ENCODE peak calls at places on chromosomes 11 and 22, in five cellular contexts. One of them, this sample, is unnamed.

GRCh38 chr11:102400603-102401002 is 52.0 kb downstream of the TMEM123 start:
- DNase-seq in NCI-H1417: no peak
- DNase-seq in nucleus accumbens: no peak
- DNase-seq in SHP77: no peak
- DNase-seq in fibroblast of lung: no peak
- DNase-seq in this sample: no peak

GRCh38 chr22:23772315-23773246 is at the start of gene MMP11:
- DNase-seq in nucleus accumbens: no peak
- DNase-seq in SHP77: peak
- DNase-seq in NCI-H1417: peak
- DNase-seq in fibroblast of lung: peak
- DNase-seq in this sample: peak

GRCh38 chr11:72243567-72244316 is at the start of gene PHOX2A:
- DNase-seq in NCI-H1417: no peak
- DNase-seq in SHP77: no peak
- DNase-seq in nucleus accumbens: no peak
- DNase-seq in fibroblast of lung: no peak
- DNase-seq in this sample: no peak

GRCh38 chr11:36186340-36186739 is 102.9 kb downstream of the COMMD9 start:
- DNase-seq in SHP77: no peak
- DNase-seq in NCI-H1417: no peak
- DNase-seq in nucleus accumbens: no peak
- DNase-seq in fibroblast of lung: peak
- DNase-seq in this sample: no peak

GRCh38 chr11:12464303-12464702 is 86.9 kb downstream of the PARVA start:
- DNase-seq in nucleus accumbens: no peak
- DNase-seq in NCI-H1417: no peak
- DNase-seq in SHP77: no peak
- DNase-seq in fibroblast of lung: no peak
- DNase-seq in this sample: no peak

GRCh38 chr22:45638834-45639746 is 32.5 kb upstream of the ATXN10 start:
- DNase-seq in NCI-H1417: peak
- DNase-seq in SHP77: peak
- DNase-seq in fibroblast of lung: peak
- DNase-seq in nucleus accumbens: no peak
- DNase-seq in this sample: peak

GRCh38 chr11:132187814-132188213 is 817.4 kb downstream of the NTM start:
- DNase-seq in fibroblast of lung: peak
- DNase-seq in SHP77: no peak
- DNase-seq in nucleus accumbens: no peak
- DNase-seq in NCI-H1417: no peak
- DNase-seq in this sample: no peak

GRCh38 chr11:34669458-34669857 is 48.6 kb downstream of the EHF start:
- DNase-seq in NCI-H1417: no peak
- DNase-seq in SHP77: no peak
- DNase-seq in nucleus accumbens: no peak
- DNase-seq in fibroblast of lung: no peak
- DNase-seq in this sample: no peak

GRCh38 chr11:59102259-59102765 is 4.7 kb upstream of the FAM111B start:
- DNase-seq in NCI-H1417: no peak
- DNase-seq in nucleus accumbens: peak
- DNase-seq in fibroblast of lung: peak
- DNase-seq in SHP77: no peak
- DNase-seq in this sample: peak

GRCh38 chr11:121437686-121438078 is 14.4 kb upstream of the SORL1 start:
- DNase-seq in fibroblast of lung: no peak
- DNase-seq in NCI-H1417: no peak
- DNase-seq in nucleus accumbens: no peak
- DNase-seq in SHP77: no peak
- DNase-seq in this sample: no peak

This sample was measured in transverse colon.